ENCODE peak calls at places on chromosomes 11 and 22, in eight cellular contexts. E, N, H, S, L, O, X and Y are unnamed samples.

GRCh38 chr11:57309106-57310059 is 15.4 kb downstream of the TNKS1BP1 start:
- DNase-seq in E (no peak), S (no peak), O (no peak), H (no peak), N (no peak), L (no peak), X (no peak), Y (no peak)

GRCh38 chr11:12220305-12220704 is 109.9 kb downstream of the MICAL2 start:
- DNase-seq in E (no peak), X (peak; percentile 75), S (no peak), O (no peak), H (no peak), N (no peak), L (peak; percentile 66), Y (no peak)

GRCh38 chr11:44306469-44307244 is 3.3 kb downstream of the ALX4 start:
- DNase-seq in N (peak; percentile 61), L (no peak), O (no peak), S (no peak), X (no peak), E (no peak), H (no peak), Y (no peak)

GRCh38 chr11:7270233-7270760 is 18.6 kb downstream of the SYT9 start:
- DNase-seq in S (no peak), N (no peak), O (no peak), E (no peak), X (no peak), H (no peak), L (no peak), Y (no peak)

GRCh38 chr22:24030186-24030702 is 19.1 kb downstream of the CABIN1 start:
- DNase-seq in X (no peak), L (no peak), H (no peak), E (no peak), S (no peak), N (no peak), O (no peak), Y (no peak)

GRCh38 chr11:110878513-110878912 is 166.3 kb upstream of the ARHGAP20 start:
- DNase-seq in H (no peak), N (no peak), E (peak; percentile 65), X (no peak), O (no peak), L (peak; percentile 62), S (no peak), Y (no peak)

GRCh38 chr22:47634342-47634741 is 871.9 kb downstream of the TBC1D22A start:
- DNase-seq in L (no peak), X (no peak), E (no peak), H (peak; percentile 9), S (no peak), N (peak; percentile 26), O (no peak), Y (no peak)

GRCh38 chr11:62458212-62459002 is 39.6 kb downstream of the SCGB1A1 start:
- DNase-seq in S (no peak), N (no peak), X (no peak), L (no peak), E (peak; percentile 27), H (no peak), O (no peak), Y (peak; percentile 30)

GRCh38 chr11:10749476-10749875 is 1.6 kb upstream of the CTR9 start:
- DNase-seq in N (no peak), E (no peak), L (no peak), O (no peak), S (no peak), X (no peak), H (no peak), Y (no peak)

GRCh38 chr11:68036717-68037239 is 2.0 kb upstream of the TCIRG1 start:
- DNase-seq in S (no peak), O (no peak), L (no peak), N (no peak), X (peak; percentile 68), E (no peak), H (no peak), Y (peak; percentile 87)

GRCh38 chr11:69654001-69654659 is 13.2 kb downstream of the CCND1 start:
- DNase-seq in O (peak; percentile 73), N (no peak), S (no peak), H (no peak), X (no peak), L (no peak), E (no peak), Y (no peak)

GRCh38 chr22:44361391-44362126 is 48.8 kb upstream of the SHISAL1 start:
- DNase-seq in O (peak; percentile 63), E (no peak), X (no peak), H (no peak), L (no peak), S (no peak), N (no peak), Y (peak; percentile 37)

GRCh38 chr11:1307163-1307870 is 2.1 kb downstream of the TOLLIP start:
- DNase-seq in L (no peak), X (no peak), H (no peak), E (no peak), S (no peak), O (no peak), N (no peak), Y (peak; percentile 47)

GRCh38 chr11:122248130-122248529 is 132.1 kb upstream of the BLID start:
- DNase-seq in H (no peak), N (no peak), L (no peak), O (no peak), E (no peak), X (no peak), S (no peak), Y (no peak)

GRCh38 chr22:19756288-19757128 is 4.1 kb upstream of the TBX1 start:
- DNase-seq in L (no peak), E (no peak), N (peak; percentile 74), X (no peak), S (peak; percentile 34), O (no peak), H (peak; percentile 69), Y (peak; percentile 62)

GRCh38 chr11:66743271-66743968 is 14.4 kb upstream of the SPTBN2 start:
- DNase-seq in O (no peak), L (no peak), H (no peak), S (no peak), E (no peak), N (peak; percentile 36), X (no peak), Y (peak; percentile 89)
- H3K4me3 ChIP-seq in O (no peak overlapping the region), L (peak overlapping the region; percentile 52), H (no peak overlapping the region), S (peak overlapping the region; percentile 89), E (no peak overlapping the region), N (peak overlapping the region; percentile 80), X (peak overlapping the region; percentile 99), Y (no peak overlapping the region)

GRCh38 chr22:25402160-25402500 is 162.3 kb upstream of the GRK3 start:
- DNase-seq in H (no peak), E (no peak), N (no peak), X (no peak), O (peak; percentile 24), L (no peak), S (no peak), Y (no peak)
- H3K4me3 ChIP-seq in H (no peak overlapping the region), E (no peak overlapping the region), N (no peak overlapping the region), X (no peak overlapping the region), O (no peak overlapping the region), L (no peak overlapping the region), S (no peak overlapping the region), Y (no peak overlapping the region)

DNA sequence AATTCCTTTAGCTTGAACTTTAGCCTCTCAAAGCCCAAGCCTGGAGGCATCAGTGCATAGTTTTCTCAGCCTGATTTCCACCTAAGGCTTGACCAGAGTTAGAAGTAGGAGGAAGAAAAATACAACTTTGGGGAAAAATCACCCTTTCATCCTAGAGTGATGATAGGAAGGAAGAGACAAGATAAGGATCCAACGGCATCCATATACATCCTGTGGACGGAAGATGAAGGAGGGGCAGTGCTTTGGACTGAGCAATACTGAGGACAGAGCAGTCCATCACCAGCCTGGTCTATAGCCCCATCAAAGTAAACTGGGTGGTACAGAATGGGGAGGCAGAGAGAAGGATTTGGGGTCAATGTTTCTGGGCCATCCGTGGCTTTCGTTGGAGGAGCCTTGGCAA is 247.9 kb downstream of the FAM76B start:
- DNase-seq in L (no peak), H (no peak), S (no peak), X (no peak), N (no peak), E (no peak), O (no peak), Y (no peak)
- H3K4me3 ChIP-seq in L (no peak overlapping the region), H (no peak overlapping the region), S (no peak overlapping the region), X (no peak overlapping the region), N (no peak overlapping the region), E (no peak overlapping the region), O (no peak overlapping the region), Y (no peak overlapping the region)

DNA sequence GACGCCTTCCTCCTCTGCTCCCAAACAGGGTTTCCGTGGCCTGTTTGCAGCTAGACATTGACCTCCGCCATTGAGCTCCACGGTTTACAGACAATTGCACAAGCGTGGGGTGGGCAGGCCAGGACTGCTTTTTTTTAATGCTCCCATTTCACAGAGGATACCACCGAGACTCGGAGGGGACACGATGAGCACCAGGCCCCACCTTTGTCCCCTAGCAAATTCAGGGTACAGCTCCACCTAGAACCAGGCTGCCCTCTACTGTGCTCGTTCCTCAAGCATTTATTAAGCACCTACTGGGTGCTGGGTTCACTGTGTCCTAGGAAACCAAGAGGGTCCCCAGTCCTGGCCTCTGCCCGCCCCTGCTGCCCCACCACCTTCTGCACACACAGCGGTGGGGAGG is 12.2 kb downstream of the RASD2 start:
- DNase-seq in O (no peak), E (no peak), H (no peak), S (no peak), X (no peak), N (no peak), L (no peak), Y (no peak)
- H3K4me3 ChIP-seq in O (no peak overlapping the region), E (no peak overlapping the region), H (no peak overlapping the region), S (no peak overlapping the region), X (no peak overlapping the region), N (no peak overlapping the region), L (no peak overlapping the region), Y (no peak overlapping the region)

GRCh38 chr22:41367039-41367679 is 14.6 kb upstream of the TEF start:
- DNase-seq in N (peak; percentile 70), O (peak; percentile 99), H (no peak), S (peak; percentile 71), L (peak; percentile 99), E (peak; percentile 96), X (peak; percentile 98), Y (peak; percentile 93)
- H3K4me3 ChIP-seq in N (no peak overlapping the region), O (peak overlapping the region; percentile 5), H (no peak overlapping the region), S (no peak overlapping the region), L (no peak overlapping the region), E (peak overlapping the region; percentile 6), X (peak overlapping the region; percentile 7), Y (no peak overlapping the region)